ENCODE peak calls at places on chromosome 19, in six cellular contexts. Y is brain microvascular endothelial cell, C is tibial nerve, Z is BJ, R is upper lobe of left lung, J is GM12865. P is an unnamed sample.
A peak's percentile ranks its signal among the peaks of the same experiment; 100 is the strongest.

GRCh38 chr19:39501340-39501739 is 2.6 kb downstream of the DLL3 start:
- DNase-seq in Y (no peak), C (no peak), Z (no peak), R (no peak), J (no peak), P (no peak)

GRCh38 chr19:43667524-43668405 is 2.2 kb downstream of the PLAUR start:
- DNase-seq in Y (no peak), C (no peak), Z (no peak), R (no peak), J (no peak), P (no peak)

GRCh38 chr19:16760990-16761389 is 41.3 kb downstream of the NWD1 start:
- DNase-seq in Y (no peak), C (no peak), Z (no peak), R (no peak), J (no peak), P (no peak)

GRCh38 chr19:35341006-35341405 is 6.7 kb upstream of the FFAR1 start:
- DNase-seq in Y (no peak), C (no peak), Z (no peak), R (no peak), J (no peak), P (no peak)

GRCh38 chr19:5627395-5627904 is 4.6 kb downstream of the SAFB start:
- DNase-seq in Y (peak; percentile 27), C (peak; percentile 36), Z (no peak), R (no peak), J (peak; percentile 69), P (peak; percentile 23)

GRCh38 chr19:51274371-51274770 is 23.5 kb downstream of the SIGLECL1 start:
- DNase-seq in Y (no peak), C (no peak), Z (no peak), R (no peak), J (no peak), P (no peak)

GRCh38 chr19:57719901-57720519 is 7.4 kb downstream of the ZNF671 start:
- DNase-seq in Y (no peak), C (no peak), Z (no peak), R (no peak), J (no peak), P (no peak)

GRCh38 chr19:15820646-15821045 is 5.2 kb upstream of the OR10H1 start:
- DNase-seq in Y (no peak), C (no peak), Z (no peak), R (no peak), J (no peak), P (no peak)

GRCh38 chr19:40271706-40272105 is 13.4 kb downstream of the AKT2 start:
- DNase-seq in Y (no peak), C (no peak), Z (no peak), R (no peak), J (no peak), P (no peak)

GRCh38 chr19:10817291-10818038 is 18.5 kb downstream of the TMED1 start:
- DNase-seq in Y (peak; percentile 91), C (peak; percentile 73), Z (peak; percentile 94), R (peak; percentile 86), J (no peak), P (no peak)

GRCh38 chr19:15442142-15442920 is 7.4 kb downstream of the WIZ start:
- DNase-seq in Y (no peak), C (no peak), Z (no peak), R (no peak), J (no peak), P (no peak)

GRCh38 chr19:54459282-54460229 is 4.0 kb downstream of the LENG9 start:
- DNase-seq in Y (no peak), C (no peak), Z (no peak), R (peak; percentile 42), J (no peak), P (no peak)

GRCh38 chr19:38989066-38989605 is 13.6 kb upstream of the FBXO17 start:
- DNase-seq in Y (no peak), C (no peak), Z (no peak), R (no peak), J (no peak), P (no peak)

GRCh38 chr19:45125975-45126493 is 33.1 kb downstream of the PPP1R37 start:
- DNase-seq in Y (peak; percentile 48), C (no peak), Z (no peak), R (no peak), J (peak; percentile 79), P (no peak)

GRCh38 chr19:17794731-17795494 is at the start of gene B3GNT3:
- DNase-seq in Y (no peak), C (no peak), Z (no peak), R (peak; percentile 82), J (no peak), P (no peak)

GRCh38 chr19:41427647-41428480 is 690 bp upstream of the B3GNT8 start:
- DNase-seq in Y (no peak), C (peak; percentile 30), Z (no peak), R (peak; percentile 84), J (no peak), P (no peak)

GRCh38 chr19:19777692-19778091 is 43.9 kb downstream of the ZNF506 start:
- DNase-seq in Y (no peak), C (no peak), Z (no peak), R (no peak), J (no peak), P (no peak)

GRCh38 chr19:15249912-15250634 is 17.8 kb upstream of the EPHX3 start:
- DNase-seq in Y (peak; percentile 91), C (no peak), Z (peak; percentile 74), R (no peak), J (no peak), P (peak; percentile 64)

GRCh38 chr19:14480695-14481069 is 5.5 kb upstream of the PTGER1 start:
- DNase-seq in Y (peak; percentile 38), C (no peak), Z (no peak), R (no peak), J (no peak), P (no peak)

GRCh38 chr19:6064016-6064702 is 46.1 kb downstream of the RFX2 start:
- DNase-seq in Y (no peak), C (no peak), Z (no peak), R (no peak), J (no peak), P (no peak)

GRCh38 chr19:14073925-14074838 is 1.6 kb downstream of the MISP3 start:
- DNase-seq in Y (no peak), C (no peak), Z (no peak), R (peak; percentile 78), J (no peak), P (no peak)

DNA sequence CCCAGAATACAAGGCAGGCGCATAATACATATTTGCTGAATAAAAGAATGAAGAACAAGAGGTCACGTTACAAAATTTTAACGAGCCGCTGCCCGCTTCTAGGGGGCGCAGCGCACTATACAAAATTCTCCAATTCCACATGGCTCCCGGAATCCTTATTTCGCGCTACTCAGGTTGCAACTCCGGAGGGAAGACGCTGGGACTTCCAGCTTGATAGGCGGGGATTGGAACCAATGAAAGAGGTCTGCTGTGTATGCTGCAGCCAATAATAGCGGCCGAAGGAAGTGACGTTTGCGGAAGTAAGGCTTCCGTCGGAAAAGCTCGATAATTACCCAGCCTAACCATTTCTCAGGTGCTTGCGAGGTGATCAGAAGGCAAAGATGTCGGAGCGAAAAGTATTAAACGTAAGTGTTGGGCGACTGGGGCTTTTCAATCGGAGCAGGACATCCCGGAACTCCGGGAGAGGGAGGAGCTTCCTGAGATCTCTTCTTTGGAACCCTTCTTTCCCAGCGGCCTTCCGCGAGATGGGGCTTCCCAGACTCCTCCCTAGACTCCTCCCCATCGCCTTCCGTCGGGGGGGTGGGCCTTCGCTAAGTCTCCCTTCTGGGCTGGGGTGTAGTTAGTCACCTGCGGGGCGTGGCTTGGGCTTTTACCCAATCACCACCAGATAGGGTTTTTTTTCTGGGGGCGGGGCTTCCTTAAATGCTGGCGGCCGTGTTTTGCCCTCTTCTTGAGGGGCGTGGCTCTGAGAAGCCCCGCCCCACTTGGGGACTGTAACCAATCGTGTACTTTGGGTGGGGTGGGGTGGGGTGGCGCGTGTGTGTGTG is at the start of gene YJU2:
- DNase-seq in Y (peak; percentile 99), C (peak; percentile 99), Z (peak; percentile 94), R (peak; percentile 69), J (peak; percentile 100), P (peak; percentile 98)
- TF ChIP-seq CTCF in Y (peak; percentile 73), C (peak; percentile 40), Z (peak; percentile 61), R (peak; percentile 39), J (peak; percentile 34), P (peak; percentile 50)

GRCh38 chr19:1261863-1262686 is 7.1 kb upstream of the CIRBP start:
- DNase-seq in Y (no peak), C (peak; percentile 41), Z (no peak), R (peak; percentile 93), J (no peak), P (no peak)

GRCh38 chr19:1262687-1263123 is 6.4 kb upstream of the CIRBP start:
- DNase-seq in Y (no peak), C (no peak), Z (no peak), R (peak; percentile 81), J (no peak), P (no peak)

GRCh38 chr19:1260749-1261511 is 8.2 kb upstream of the CIRBP start:
- DNase-seq in Y (peak; percentile 93), C (peak; percentile 93), Z (no peak), R (peak; percentile 100), J (peak; percentile 98), P (peak; percentile 78)

GRCh38 chr19:1259873-1260748 is 9.0 kb upstream of the CIRBP start:
- DNase-seq in Y (no peak), C (no peak), Z (no peak), R (peak; percentile 92), J (peak; percentile 71), P (no peak)

DNA sequence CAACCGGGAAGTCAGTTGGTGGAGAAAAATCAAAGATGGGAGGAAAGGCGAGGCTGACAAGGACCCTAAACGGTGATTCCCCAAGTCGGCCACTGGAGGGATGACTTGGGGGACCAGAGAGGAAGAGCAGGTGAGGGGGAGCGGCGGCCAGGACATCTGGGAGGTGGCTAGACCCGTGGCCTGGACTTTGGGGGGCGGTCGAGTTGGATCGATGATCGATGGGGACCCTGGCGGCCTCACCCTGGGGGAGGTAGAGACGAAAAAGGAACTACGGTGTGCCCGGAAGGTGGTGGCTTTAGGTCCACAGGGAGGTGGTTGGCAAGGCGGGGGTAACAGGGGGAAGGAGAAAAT is 7.6 kb upstream of the CIRBP start:
- DNase-seq in Y (no peak), C (no peak), Z (no peak), R (no peak), J (no peak), P (no peak)
- H3K4me3 ChIP-seq in Y (peak overlapping the region; percentile 61), C (peak overlapping the region; percentile 69), Z (peak overlapping the region; percentile 64), R (peak overlapping the region; percentile 55), J (peak overlapping the region; percentile 93), P (peak overlapping the region; percentile 60)

DNA sequence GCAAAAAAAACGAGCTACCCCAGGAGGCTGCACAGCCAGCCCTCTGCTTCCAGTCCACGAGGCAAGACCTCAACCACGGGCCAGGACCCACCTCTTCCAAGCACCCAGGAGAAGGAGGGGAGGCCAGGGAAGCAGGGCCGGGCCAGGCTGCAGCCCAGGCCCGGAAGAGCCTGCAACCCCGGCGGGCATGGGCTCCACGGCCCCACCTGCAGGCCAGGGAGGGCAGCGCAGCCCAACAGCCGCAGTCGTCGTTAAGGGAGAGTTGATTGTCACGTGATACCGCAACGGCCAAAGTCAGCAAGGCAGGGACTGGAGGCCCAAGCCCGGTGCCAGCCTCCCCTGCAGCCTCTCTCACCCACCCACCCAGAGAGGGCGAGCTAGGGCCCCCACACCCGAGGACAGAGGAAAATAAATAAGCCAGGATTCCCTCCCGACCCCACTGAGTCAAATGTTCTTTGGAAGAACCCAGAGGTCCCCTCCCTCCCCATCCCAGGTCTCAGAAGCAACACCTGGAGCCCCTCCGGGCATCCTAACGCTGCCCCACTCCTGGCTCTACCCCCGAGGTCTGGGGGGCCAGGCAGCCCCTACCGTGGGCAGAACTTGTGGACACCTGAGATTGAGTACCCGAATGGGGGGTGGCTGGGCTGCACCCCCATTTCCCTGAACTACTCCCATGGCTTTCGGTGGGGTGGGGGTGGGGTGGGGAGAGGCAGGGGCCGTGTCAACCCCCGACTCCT is 5.2 kb upstream of the REXO1 start:
- DNase-seq in Y (peak; percentile 67), C (peak; percentile 51), Z (no peak), R (peak; percentile 96), J (peak; percentile 90), P (no peak)
- TF ChIP-seq CTCF in Y (peak; percentile 86), C (peak; percentile 93), Z (peak; percentile 94), R (peak; percentile 96), J (peak; percentile 96), P (peak; percentile 92)

GRCh38 chr19:52992109-52993004 is 21.4 kb upstream of the ERVV-1 start:
- DNase-seq in Y (peak; percentile 1), C (no peak), Z (no peak), R (peak; percentile 73), J (no peak), P (no peak)
- H3K4me3 ChIP-seq in Y (peak overlapping the region; percentile 52), C (peak overlapping the region; percentile 54), Z (peak overlapping the region; percentile 53), R (peak overlapping the region; percentile 43), J (no peak overlapping the region), P (peak overlapping the region; percentile 54)

P was measured in retinal pigment epithelial cell.